ENCODE peak calls at places on chromosomes 7 and 10, in five cellular contexts. N, V, X, E and H are unnamed samples.

GRCh38 chr10:96357038-96357620 is 1.7 kb downstream of the OPALIN start:
- DNase-seq in V (no peak), X (no peak), N (no peak), E (no peak), H (no peak)

GRCh38 chr7:76302299-76303056 is at the start of gene HSPB1:
- DNase-seq in E (no peak), V (peak), N (peak), X (peak), H (peak)

GRCh38 chr10:85786401-85786899 is 580.1 kb downstream of the GRID1 start:
- DNase-seq in X (no peak), V (no peak), N (no peak), E (peak), H (peak)

GRCh38 chr7:124688991-124689390 is 76.6 kb downstream of the GPR37 start:
- DNase-seq in N (no peak), E (no peak), X (peak), V (peak), H (no peak)

GRCh38 chr7:159112136-159113011 is 32.3 kb downstream of the VIPR2 start:
- DNase-seq in N (no peak), V (no peak), X (no peak), E (no peak), H (no peak)

GRCh38 chr10:30000802-30001571 is 58.4 kb downstream of the JCAD start:
- DNase-seq in X (peak), E (no peak), N (no peak), V (no peak), H (no peak)

GRCh38 chr7:739455-739963 is 12.4 kb upstream of the PRKAR1B start:
- DNase-seq in N (no peak), X (no peak), E (no peak), V (no peak), H (no peak)

GRCh38 chr10:92490387-92490786 is 83.5 kb downstream of the IDE start:
- DNase-seq in N (no peak), E (no peak), V (no peak), X (peak), H (no peak)

GRCh38 chr10:132520147-132520811 is 17.3 kb upstream of the INPP5A start:
- DNase-seq in N (no peak), E (no peak), V (no peak), X (peak), H (peak)

GRCh38 chr7:66146701-66147100 is 32.1 kb downstream of the CRCP start:
- DNase-seq in V (no peak), X (peak), N (no peak), E (no peak), H (no peak)

GRCh38 chr7:4523219-4523618 is 158.9 kb upstream of the FOXK1 start:
- DNase-seq in X (no peak), V (no peak), N (no peak), E (no peak), H (no peak)

GRCh38 chr7:5557920-5558401 is 134.3 kb upstream of the TNRC18 start:
- DNase-seq in E (no peak), V (no peak), X (peak), N (no peak), H (no peak)

GRCh38 chr7:50261593-50261992 is 42.9 kb upstream of the IKZF1 start:
- DNase-seq in V (no peak), E (no peak), N (no peak), X (no peak), H (no peak)

GRCh38 chr7:2814186-2814530 is 29.9 kb downstream of the GNA12 start:
- DNase-seq in X (no peak), N (no peak), E (no peak), V (no peak), H (no peak)
- H3K18ac ChIP-seq in X (no peak), N (no peak), E (peak), V (no peak), H (no peak)

GRCh38 chr10:5985029-5985428 is 7.7 kb upstream of the IL15RA start:
- DNase-seq in N (no peak), E (no peak), X (no peak), V (no peak), H (no peak)
- H2BK12ac ChIP-seq in N (no peak), E (no peak), X (no peak), V (no peak), H (no peak)

DNA sequence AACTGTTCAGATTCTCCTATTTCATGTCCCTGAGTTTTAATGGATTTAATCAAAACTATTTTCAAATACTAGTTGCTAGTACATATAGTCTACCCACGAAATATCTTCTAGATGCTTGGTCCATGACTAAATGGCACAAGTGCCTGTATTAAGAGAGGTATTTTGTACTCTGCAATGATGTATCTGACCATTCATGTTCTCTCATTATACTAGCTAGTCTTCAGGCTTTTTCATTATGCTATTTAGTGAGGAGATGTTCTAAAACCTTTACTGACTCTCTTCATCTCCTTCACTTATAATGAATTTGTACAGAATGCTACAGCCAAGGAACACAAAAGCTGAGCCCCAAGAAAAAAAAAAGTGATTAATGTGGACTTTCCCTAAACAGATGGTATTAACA is 222.5 kb downstream of the AHR start:
- DNase-seq in N (no peak), V (no peak), E (no peak), X (no peak), H (no peak)
- H3K18ac ChIP-seq in N (no peak), V (no peak), E (no peak), X (no peak), H (no peak)

DNA sequence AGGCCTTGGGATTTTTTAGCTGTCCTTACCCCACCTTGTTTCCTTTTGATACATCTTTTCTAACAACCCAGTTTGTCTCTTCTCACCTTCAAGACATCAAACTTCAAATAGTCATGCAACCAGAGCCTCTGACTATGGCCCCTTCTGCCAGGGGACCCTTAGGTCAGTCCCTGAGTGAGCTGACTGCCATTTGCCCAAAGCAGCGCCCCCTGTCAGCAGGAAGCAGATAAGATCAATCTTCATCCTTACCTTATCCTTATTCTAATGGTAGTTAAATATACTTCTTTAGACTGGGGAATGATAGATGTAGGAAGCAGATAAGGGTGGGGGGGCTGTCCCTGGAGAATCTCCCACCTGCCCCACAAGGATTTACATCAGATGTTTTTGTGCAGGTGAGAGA is 29.8 kb upstream of the CDC14C start:
- DNase-seq in E (no peak), N (no peak), V (no peak), X (no peak), H (no peak)
- H2BK12ac ChIP-seq in E (no peak), N (no peak), V (no peak), X (no peak), H (no peak)

GRCh38 chr10:112004075-112004474 is 179.5 kb downstream of the GPAM start:
- DNase-seq in E (no peak), V (no peak), X (no peak), N (no peak), H (no peak)
- H3K18ac ChIP-seq in E (no peak), V (no peak), X (no peak), N (no peak), H (no peak)

GRCh38 chr7:28674359-28674782 is 262.1 kb downstream of the CREB5 start:
- DNase-seq in X (no peak), E (no peak), N (no peak), V (peak), H (no peak)
- H2BK12ac ChIP-seq in X (no peak), E (peak), N (no peak), V (no peak), H (no peak)

DNA sequence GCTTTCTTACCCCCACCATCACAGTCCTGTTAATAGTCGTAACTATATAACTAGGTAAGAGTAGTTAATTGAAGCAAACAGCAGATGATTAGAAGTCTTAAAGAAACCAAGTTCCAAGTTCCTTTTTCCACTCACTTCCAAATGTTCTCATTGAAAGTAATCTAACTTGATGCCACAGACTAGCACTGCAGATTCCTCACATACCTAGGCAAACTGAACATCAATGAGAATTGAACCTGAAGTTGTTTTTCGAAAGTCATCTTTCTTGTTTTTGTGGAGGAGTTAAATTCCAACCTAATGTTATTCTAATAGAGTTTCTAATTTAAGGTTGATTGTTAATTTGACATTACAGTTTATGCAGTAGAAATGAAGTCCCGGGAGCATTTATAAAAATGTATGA is 5.5 kb downstream of the PRKG1 start:
- DNase-seq in N (no peak), E (no peak), X (no peak), V (no peak), H (no peak)
- H3K18ac ChIP-seq in N (no peak), E (no peak), X (no peak), V (no peak), H (no peak)

DNA sequence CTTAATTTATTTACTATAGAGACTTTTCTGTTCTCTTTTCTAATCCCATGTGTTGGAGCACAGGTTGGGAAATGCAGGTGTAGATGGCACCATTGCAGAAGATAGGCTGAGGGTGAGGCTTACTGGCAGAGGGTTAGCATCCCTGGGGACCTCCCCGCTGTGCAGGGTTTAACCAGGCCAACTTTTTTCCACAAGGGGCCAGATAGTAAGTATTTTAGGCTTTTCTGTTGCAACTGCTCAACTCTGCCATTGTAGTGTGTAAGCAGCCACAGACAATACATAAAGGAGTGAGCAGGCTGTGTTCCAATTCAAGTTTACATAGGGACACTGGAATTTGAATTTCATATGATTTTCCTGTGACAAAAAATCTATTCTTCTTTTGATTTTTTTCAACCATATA is 34.6 kb upstream of the AOAH start:
- DNase-seq in X (no peak), N (no peak), V (no peak), E (no peak), H (no peak)
- H2BK12ac ChIP-seq in X (no peak), N (no peak), V (no peak), E (no peak), H (no peak)

GRCh38 chr7:116494472-116494871 is 5.1 kb upstream of the CAV2 start:
- DNase-seq in E (no peak), V (no peak), X (no peak), N (no peak), H (no peak)

GRCh38 chr7:116492654-116493109 is 6.9 kb upstream of the CAV2 start:
- DNase-seq in X (no peak), E (no peak), N (no peak), V (no peak), H (no peak)

GRCh38 chr7:116495737-116496136 is 3.8 kb upstream of the CAV2 start:
- DNase-seq in E (no peak), N (no peak), X (no peak), V (no peak), H (no peak)

GRCh38 chr7:116490351-116490750 is 9.2 kb upstream of the CAV2 start:
- DNase-seq in X (no peak), V (no peak), E (no peak), N (no peak), H (no peak)

DNA sequence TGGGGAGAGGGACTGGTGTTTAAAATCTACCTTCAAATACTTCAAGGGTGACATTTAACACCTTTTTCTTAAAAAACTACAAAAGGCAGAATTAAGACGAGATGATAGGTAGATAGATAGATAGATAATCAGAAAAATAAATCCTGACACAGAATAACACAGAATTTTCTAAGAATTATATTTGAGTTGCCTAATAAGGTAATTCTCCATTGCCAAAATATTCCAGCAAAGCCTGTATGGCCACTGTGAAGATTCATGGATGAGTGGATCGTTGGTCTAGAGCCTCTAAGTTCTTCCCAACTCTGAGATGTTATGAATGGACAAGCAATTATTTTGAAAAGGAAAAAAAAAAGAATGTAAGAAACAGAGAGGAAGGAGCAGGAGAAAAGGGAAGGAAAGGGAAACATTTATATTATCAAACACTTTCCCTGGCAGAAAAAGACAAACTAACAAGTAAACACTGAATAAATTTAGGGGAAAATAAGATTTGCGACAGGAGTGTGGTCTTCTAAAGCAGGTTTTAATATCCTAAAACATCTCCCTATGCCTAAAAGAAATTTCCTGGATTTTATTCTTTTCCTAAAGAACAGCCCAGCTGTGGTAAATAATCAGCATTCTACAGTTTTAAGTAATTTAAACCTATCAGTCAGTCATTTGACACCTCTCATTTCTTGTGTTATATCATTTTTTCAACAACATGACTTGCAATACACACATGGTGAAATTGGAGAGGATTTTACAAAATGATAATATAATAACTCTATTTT is 7.5 kb upstream of the CAV2 start:
- DNase-seq in E (no peak), N (no peak), X (no peak), V (no peak), H (no peak)
- H3K18ac ChIP-seq in E (no peak), N (no peak), X (no peak), V (no peak), H (no peak)

GRCh38 chr10:116281780-116282179 is 8.8 kb upstream of the GFRA1 start:
- DNase-seq in V (no peak), X (no peak), N (no peak), E (no peak), H (no peak)
- H2BK12ac ChIP-seq in V (no peak), X (no peak), N (no peak), E (no peak), H (no peak)